ENCODE peak calls at places on chromosomes 12 and 14, in four cellular contexts. F is IMR-90, A is stomach, K is activated T-cell treated with anti-CD3 and anti-CD28 coated beads for 1 hour. S is an unnamed sample.

GRCh38 chr12:3200032-3200617 is 122.9 kb downstream of the TSPAN9 start:
- DNase-seq in F (peak; percentile 65), A (peak; percentile 53), K (no peak), S (no peak)

GRCh38 chr12:122395319-122395718 is 27.1 kb downstream of the CLIP1 start:
- DNase-seq in F (peak; percentile 95), A (no peak), K (no peak), S (no peak)

GRCh38 chr12:102879144-102879763 is 37.8 kb downstream of the PAH start:
- DNase-seq in F (peak; percentile 6), A (no peak), K (no peak), S (peak; percentile 84)

GRCh38 chr12:38689704-38690103 is 215.7 kb downstream of the CPNE8 start:
- DNase-seq in F (no peak), A (no peak), K (no peak), S (no peak)

GRCh38 chr12:6113691-6114475 is 10.6 kb downstream of the VWF start:
- DNase-seq in F (no peak), A (no peak), K (no peak), S (no peak)

GRCh38 chr12:121282072-121282742 is 14.3 kb downstream of the CAMKK2 start:
- DNase-seq in F (no peak), A (no peak), K (no peak), S (no peak)

GRCh38 chr14:39219075-39219499 is 14.6 kb upstream of the MIA2 start:
- DNase-seq in F (peak; percentile 2), A (no peak), K (no peak), S (peak; percentile 12)

GRCh38 chr12:26239508-26240328 is 44.3 kb downstream of the SSPN start:
- DNase-seq in F (peak; percentile 79), A (no peak), K (no peak), S (no peak)

GRCh38 chr12:124938606-124939427 is 24.4 kb upstream of the UBC start:
- DNase-seq in F (peak; percentile 88), A (peak; percentile 66), K (no peak), S (peak; percentile 59)

GRCh38 chr12:50517456-50518048 is 12.8 kb downstream of the DIP2B start:
- DNase-seq in F (peak; percentile 84), A (no peak), K (no peak), S (peak; percentile 54)

GRCh38 chr14:24367506-24368214 is at the start of gene NFATC4:
- DNase-seq in F (peak; percentile 96), A (peak; percentile 70), K (no peak), S (peak; percentile 64)

GRCh38 chr12:92331383-92331782 is 185.7 kb upstream of the BTG1 start:
- DNase-seq in F (no peak), A (no peak), K (no peak), S (no peak)

GRCh38 chr14:49861923-49862673 is 9.5 kb upstream of the NEMF start:
- DNase-seq in F (peak; percentile 87), A (peak; percentile 87), K (peak; percentile 80), S (peak; percentile 57)

GRCh38 chr12:51351913-51352532 is 5.5 kb upstream of the CELA1 start:
- DNase-seq in F (peak; percentile 66), A (no peak), K (peak; percentile 12), S (no peak)

GRCh38 chr12:50922820-50923219 is 29.5 kb upstream of the HIGD1C start:
- DNase-seq in F (peak; percentile 13), A (no peak), K (no peak), S (no peak)

GRCh38 chr12:29726321-29726692 is 57.4 kb downstream of the TMTC1 start:
- DNase-seq in F (peak; percentile 38), A (no peak), K (no peak), S (no peak)

GRCh38 chr14:97832734-97833133 is 1035.6 kb downstream of the VRK1 start:
- DNase-seq in F (no peak), A (no peak), K (no peak), S (no peak)

GRCh38 chr12:52120951-52121847 is 41.7 kb downstream of the SMIM41 start:
- DNase-seq in F (peak; percentile 53), A (no peak), K (no peak), S (no peak)

GRCh38 chr12:93261505-93262094 is 116.1 kb upstream of the NUDT4 start:
- DNase-seq in F (no peak), A (no peak), K (no peak), S (no peak)